ENCODE peak calls at places on chromosomes 6 and 20, in ten cellular contexts. One of them, this sample, is unnamed. For H3K4me1, the result is how much of the 10 kb centered on the place peaks cover.

GRCh38 chr6:12804967-12805645 is 88.5 kb downstream of the PHACTR1 start:
- DNase-seq in CD4-positive, CD25-positive, alpha-beta regulatory T cell: no peak
- DNase-seq in Peyer's patch: no peak
- DNase-seq in psoas muscle: no peak
- DNase-seq in heart right ventricle: no peak
- DNase-seq in left lung: no peak
- DNase-seq in body of pancreas: no peak
- DNase-seq in OCI-LY7: no peak
- DNase-seq in GM23338: no peak
- DNase-seq in colonic mucosa: no peak
- DNase-seq in this sample: no peak

GRCh38 chr20:37257530-37257929 is 4.1 kb downstream of the GHRH start:
- DNase-seq in CD4-positive, CD25-positive, alpha-beta regulatory T cell: no peak
- DNase-seq in Peyer's patch: no peak
- DNase-seq in psoas muscle: no peak
- DNase-seq in heart right ventricle: no peak
- DNase-seq in left lung: no peak
- DNase-seq in body of pancreas: no peak
- DNase-seq in OCI-LY7: no peak
- DNase-seq in GM23338: no peak
- DNase-seq in colonic mucosa: no peak
- DNase-seq in this sample: no peak

GRCh38 chr20:45157977-45158376 is 16.7 kb upstream of the PI3 start:
- DNase-seq in CD4-positive, CD25-positive, alpha-beta regulatory T cell: no peak
- DNase-seq in Peyer's patch: no peak
- DNase-seq in psoas muscle: no peak
- DNase-seq in heart right ventricle: no peak
- DNase-seq in left lung: no peak
- DNase-seq in body of pancreas: no peak
- DNase-seq in OCI-LY7: no peak
- DNase-seq in GM23338: no peak
- DNase-seq in colonic mucosa: peak
- DNase-seq in this sample: peak

GRCh38 chr6:170025341-170026271 is 265.3 kb downstream of the DLL1 start:
- DNase-seq in CD4-positive, CD25-positive, alpha-beta regulatory T cell: no peak
- DNase-seq in Peyer's patch: peak
- DNase-seq in psoas muscle: no peak
- DNase-seq in heart right ventricle: no peak
- DNase-seq in left lung: peak
- DNase-seq in body of pancreas: peak
- DNase-seq in OCI-LY7: no peak
- DNase-seq in GM23338: no peak
- DNase-seq in colonic mucosa: no peak
- DNase-seq in this sample: no peak

GRCh38 chr6:32114853-32115252 is 5.7 kb upstream of the TNXB start:
- DNase-seq in CD4-positive, CD25-positive, alpha-beta regulatory T cell: no peak
- DNase-seq in Peyer's patch: no peak
- DNase-seq in psoas muscle: peak
- DNase-seq in heart right ventricle: no peak
- DNase-seq in left lung: no peak
- DNase-seq in body of pancreas: no peak
- DNase-seq in OCI-LY7: no peak
- DNase-seq in GM23338: no peak
- DNase-seq in colonic mucosa: no peak
- DNase-seq in this sample: no peak

GRCh38 chr20:45576995-45577394 is 2.1 kb downstream of the WFDC8 start:
- DNase-seq in CD4-positive, CD25-positive, alpha-beta regulatory T cell: no peak
- DNase-seq in Peyer's patch: no peak
- DNase-seq in psoas muscle: no peak
- DNase-seq in heart right ventricle: no peak
- DNase-seq in left lung: no peak
- DNase-seq in body of pancreas: no peak
- DNase-seq in OCI-LY7: no peak
- DNase-seq in GM23338: peak
- DNase-seq in colonic mucosa: no peak
- DNase-seq in this sample: no peak

GRCh38 chr6:22343864-22344263 is 47.0 kb upstream of the PRL start:
- DNase-seq in CD4-positive, CD25-positive, alpha-beta regulatory T cell: no peak
- DNase-seq in Peyer's patch: no peak
- DNase-seq in psoas muscle: no peak
- DNase-seq in heart right ventricle: no peak
- DNase-seq in left lung: no peak
- DNase-seq in body of pancreas: no peak
- DNase-seq in OCI-LY7: no peak
- DNase-seq in GM23338: peak
- DNase-seq in colonic mucosa: no peak
- DNase-seq in this sample: no peak

GRCh38 chr20:54199721-54200176 is 8.1 kb upstream of the PFDN4 start:
- DNase-seq in CD4-positive, CD25-positive, alpha-beta regulatory T cell: peak
- DNase-seq in Peyer's patch: peak
- DNase-seq in psoas muscle: peak
- DNase-seq in heart right ventricle: peak
- DNase-seq in left lung: peak
- DNase-seq in body of pancreas: peak
- DNase-seq in OCI-LY7: peak
- DNase-seq in GM23338: peak
- DNase-seq in colonic mucosa: peak
- DNase-seq in this sample: peak

GRCh38 chr6:79894939-79895338 is 52.4 kb downstream of the ELOVL4 start:
- DNase-seq in CD4-positive, CD25-positive, alpha-beta regulatory T cell: no peak
- DNase-seq in Peyer's patch: no peak
- DNase-seq in psoas muscle: no peak
- DNase-seq in heart right ventricle: no peak
- DNase-seq in left lung: no peak
- DNase-seq in body of pancreas: no peak
- DNase-seq in OCI-LY7: no peak
- DNase-seq in GM23338: no peak
- DNase-seq in colonic mucosa: no peak
- DNase-seq in this sample: no peak

GRCh38 chr20:33394718-33395117 is 6.6 kb downstream of the CDK5RAP1 start:
- DNase-seq in CD4-positive, CD25-positive, alpha-beta regulatory T cell: no peak
- DNase-seq in Peyer's patch: no peak
- DNase-seq in psoas muscle: no peak
- DNase-seq in heart right ventricle: no peak
- DNase-seq in left lung: no peak
- DNase-seq in body of pancreas: no peak
- DNase-seq in OCI-LY7: no peak
- DNase-seq in GM23338: no peak
- DNase-seq in colonic mucosa: no peak
- DNase-seq in this sample: no peak

GRCh38 chr6:4504700-4505099 is 271.5 kb upstream of the CDYL start:
- DNase-seq in CD4-positive, CD25-positive, alpha-beta regulatory T cell: no peak
- DNase-seq in Peyer's patch: no peak
- DNase-seq in psoas muscle: no peak
- DNase-seq in heart right ventricle: no peak
- DNase-seq in left lung: no peak
- DNase-seq in body of pancreas: no peak
- DNase-seq in OCI-LY7: no peak
- DNase-seq in GM23338: no peak
- DNase-seq in colonic mucosa: no peak
- DNase-seq in this sample: no peak

GRCh38 chr6:98843274-98844243 is 9.2 kb downstream of the POU3F2 start:
- DNase-seq in CD4-positive, CD25-positive, alpha-beta regulatory T cell: no peak
- DNase-seq in Peyer's patch: no peak
- DNase-seq in psoas muscle: no peak
- DNase-seq in heart right ventricle: no peak
- DNase-seq in left lung: peak
- DNase-seq in body of pancreas: no peak
- DNase-seq in OCI-LY7: no peak
- DNase-seq in GM23338: peak
- DNase-seq in colonic mucosa: no peak
- DNase-seq in this sample: no peak

GRCh38 chr20:46578745-46579144 is 28.3 kb upstream of the OCSTAMP start:
- DNase-seq in CD4-positive, CD25-positive, alpha-beta regulatory T cell: no peak
- DNase-seq in Peyer's patch: no peak
- DNase-seq in psoas muscle: no peak
- DNase-seq in heart right ventricle: no peak
- DNase-seq in left lung: no peak
- DNase-seq in body of pancreas: no peak
- DNase-seq in OCI-LY7: no peak
- DNase-seq in GM23338: no peak
- DNase-seq in colonic mucosa: no peak
- DNase-seq in this sample: no peak

GRCh38 chr6:149095842-149096241 is 221.7 kb upstream of the TAB2 start:
- DNase-seq in CD4-positive, CD25-positive, alpha-beta regulatory T cell: no peak
- DNase-seq in Peyer's patch: no peak
- DNase-seq in psoas muscle: no peak
- DNase-seq in heart right ventricle: no peak
- DNase-seq in left lung: no peak
- DNase-seq in body of pancreas: no peak
- DNase-seq in OCI-LY7: no peak
- DNase-seq in GM23338: no peak
- DNase-seq in colonic mucosa: no peak
- DNase-seq in this sample: no peak

GRCh38 chr6:99093781-99094180 is 146.0 kb upstream of the FBXL4 start:
- DNase-seq in CD4-positive, CD25-positive, alpha-beta regulatory T cell: no peak
- DNase-seq in Peyer's patch: no peak
- DNase-seq in psoas muscle: no peak
- DNase-seq in heart right ventricle: no peak
- DNase-seq in left lung: no peak
- DNase-seq in body of pancreas: no peak
- DNase-seq in OCI-LY7: peak
- DNase-seq in GM23338: no peak
- DNase-seq in colonic mucosa: no peak
- DNase-seq in this sample: no peak

GRCh38 chr20:47677314-47678129 is 107.8 kb downstream of the SULF2 start:
- DNase-seq in CD4-positive, CD25-positive, alpha-beta regulatory T cell: peak
- DNase-seq in Peyer's patch: peak
- DNase-seq in psoas muscle: no peak
- DNase-seq in heart right ventricle: peak
- DNase-seq in left lung: peak
- DNase-seq in body of pancreas: peak
- DNase-seq in OCI-LY7: peak
- DNase-seq in GM23338: peak
- DNase-seq in colonic mucosa: peak
- DNase-seq in this sample: peak

GRCh38 chr6:15250440-15251168 is 4.7 kb downstream of the JARID2 start:
- DNase-seq in CD4-positive, CD25-positive, alpha-beta regulatory T cell: no peak
- DNase-seq in Peyer's patch: no peak
- DNase-seq in psoas muscle: no peak
- DNase-seq in heart right ventricle: no peak
- DNase-seq in left lung: no peak
- DNase-seq in body of pancreas: no peak
- DNase-seq in OCI-LY7: no peak
- DNase-seq in GM23338: no peak
- DNase-seq in colonic mucosa: no peak
- DNase-seq in this sample: no peak

GRCh38 chr6:142637624-142638023 is 307.4 kb downstream of the HIVEP2 start:
- DNase-seq in CD4-positive, CD25-positive, alpha-beta regulatory T cell: no peak
- DNase-seq in Peyer's patch: no peak
- DNase-seq in psoas muscle: no peak
- DNase-seq in heart right ventricle: no peak
- DNase-seq in left lung: no peak
- DNase-seq in body of pancreas: no peak
- DNase-seq in OCI-LY7: no peak
- DNase-seq in GM23338: no peak
- DNase-seq in colonic mucosa: no peak
- DNase-seq in this sample: no peak

GRCh38 chr20:635609-636338 is 17.2 kb downstream of the SRXN1 start:
- DNase-seq in CD4-positive, CD25-positive, alpha-beta regulatory T cell: no peak
- DNase-seq in Peyer's patch: no peak
- DNase-seq in psoas muscle: no peak
- DNase-seq in heart right ventricle: no peak
- DNase-seq in left lung: no peak
- DNase-seq in body of pancreas: no peak
- DNase-seq in OCI-LY7: no peak
- DNase-seq in GM23338: no peak
- DNase-seq in colonic mucosa: no peak
- DNase-seq in this sample: no peak

GRCh38 chr20:23631226-23631822 is 6.4 kb downstream of the CST3 start:
- DNase-seq in CD4-positive, CD25-positive, alpha-beta regulatory T cell: no peak
- DNase-seq in Peyer's patch: no peak
- DNase-seq in psoas muscle: no peak
- DNase-seq in heart right ventricle: no peak
- DNase-seq in left lung: no peak
- DNase-seq in body of pancreas: no peak
- DNase-seq in OCI-LY7: no peak
- DNase-seq in GM23338: no peak
- DNase-seq in colonic mucosa: no peak
- DNase-seq in this sample: no peak
- H3K27ac ChIP-seq in CD4-positive, CD25-positive, alpha-beta regulatory T cell: no peak
- H3K27ac ChIP-seq in Peyer's patch: no peak
- H3K27ac ChIP-seq in psoas muscle: no peak
- H3K27ac ChIP-seq in heart right ventricle: peak
- H3K27ac ChIP-seq in left lung: no peak
- H3K27ac ChIP-seq in body of pancreas: no peak
- H3K27ac ChIP-seq in OCI-LY7: no peak
- H3K27ac ChIP-seq in GM23338: no peak
- H3K27ac ChIP-seq in colonic mucosa: no peak
- H3K27ac ChIP-seq in this sample: no peak

GRCh38 chr6:100342830-100343229 is 121.9 kb downstream of the SIM1 start:
- DNase-seq in CD4-positive, CD25-positive, alpha-beta regulatory T cell: no peak
- DNase-seq in Peyer's patch: no peak
- DNase-seq in psoas muscle: no peak
- DNase-seq in heart right ventricle: no peak
- DNase-seq in left lung: no peak
- DNase-seq in body of pancreas: no peak
- DNase-seq in OCI-LY7: no peak
- DNase-seq in GM23338: no peak
- DNase-seq in colonic mucosa: no peak
- DNase-seq in this sample: no peak
- H3K4me1 ChIP-seq in CD4-positive, CD25-positive, alpha-beta regulatory T cell: under half
- H3K4me1 ChIP-seq in Peyer's patch: under half
- H3K4me1 ChIP-seq in psoas muscle: under half
- H3K4me1 ChIP-seq in heart right ventricle: under half
- H3K4me1 ChIP-seq in left lung: under half
- H3K4me1 ChIP-seq in body of pancreas: under half
- H3K4me1 ChIP-seq in OCI-LY7: under half
- H3K4me1 ChIP-seq in GM23338: under half
- H3K4me1 ChIP-seq in colonic mucosa: under half
- H3K4me1 ChIP-seq in this sample: under half

GRCh38 chr6:72975346-72975745 is 249.9 kb downstream of the KHDC1L start:
- DNase-seq in CD4-positive, CD25-positive, alpha-beta regulatory T cell: no peak
- DNase-seq in Peyer's patch: no peak
- DNase-seq in psoas muscle: no peak
- DNase-seq in heart right ventricle: no peak
- DNase-seq in left lung: no peak
- DNase-seq in body of pancreas: no peak
- DNase-seq in OCI-LY7: no peak
- DNase-seq in GM23338: no peak
- DNase-seq in colonic mucosa: no peak
- DNase-seq in this sample: no peak
- H3K27ac ChIP-seq in CD4-positive, CD25-positive, alpha-beta regulatory T cell: no peak
- H3K27ac ChIP-seq in Peyer's patch: no peak
- H3K27ac ChIP-seq in psoas muscle: peak
- H3K27ac ChIP-seq in heart right ventricle: no peak
- H3K27ac ChIP-seq in left lung: no peak
- H3K27ac ChIP-seq in body of pancreas: no peak
- H3K27ac ChIP-seq in OCI-LY7: no peak
- H3K27ac ChIP-seq in GM23338: no peak
- H3K27ac ChIP-seq in colonic mucosa: no peak
- H3K27ac ChIP-seq in this sample: no peak

DNA sequence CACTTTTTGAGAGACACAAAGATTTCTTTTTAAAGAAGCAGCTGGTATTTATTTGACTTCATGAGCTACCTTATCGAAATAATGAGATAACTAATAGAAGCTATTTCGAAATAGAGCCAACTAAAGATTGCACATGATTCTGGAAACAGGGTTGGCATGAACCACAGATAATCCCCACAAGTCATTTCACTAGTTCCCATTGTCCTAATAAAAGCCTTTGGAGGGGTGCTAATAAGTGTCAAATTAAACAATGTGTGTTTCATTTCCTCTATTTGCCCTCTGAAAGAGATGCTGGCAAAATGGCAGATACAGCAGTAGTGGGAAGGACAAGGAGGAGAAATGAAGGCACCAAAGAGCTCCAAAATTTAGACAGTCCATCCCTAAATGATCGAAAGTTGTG is 78.6 kb upstream of the RIPOR2 start:
- DNase-seq in CD4-positive, CD25-positive, alpha-beta regulatory T cell: no peak
- DNase-seq in Peyer's patch: no peak
- DNase-seq in psoas muscle: no peak
- DNase-seq in heart right ventricle: no peak
- DNase-seq in left lung: no peak
- DNase-seq in body of pancreas: no peak
- DNase-seq in OCI-LY7: no peak
- DNase-seq in GM23338: no peak
- DNase-seq in colonic mucosa: no peak
- DNase-seq in this sample: no peak
- H3K4me1 ChIP-seq in CD4-positive, CD25-positive, alpha-beta regulatory T cell: half or more
- H3K4me1 ChIP-seq in Peyer's patch: under half
- H3K4me1 ChIP-seq in psoas muscle: under half
- H3K4me1 ChIP-seq in heart right ventricle: under half
- H3K4me1 ChIP-seq in left lung: under half
- H3K4me1 ChIP-seq in body of pancreas: under half
- H3K4me1 ChIP-seq in OCI-LY7: half or more
- H3K4me1 ChIP-seq in GM23338: under half
- H3K4me1 ChIP-seq in colonic mucosa: under half
- H3K4me1 ChIP-seq in this sample: under half